ENCODE peak calls at places on chromosomes 2 and 18, in four cellular contexts. One of them, this sample, is unnamed.

GRCh38 chr2:63661076-63661475 is 72.3 kb downstream of the MDH1 start:
- DNase-seq in nephron progenitor cell: no peak
- DNase-seq in HFFc6: peak; percentile 98
- DNase-seq in heart right ventricle: no peak
- DNase-seq in this sample: peak; percentile 34

GRCh38 chr2:17538844-17539554 is 1.5 kb upstream of the VSNL1 start:
- DNase-seq in heart right ventricle: peak; percentile 77
- DNase-seq in nephron progenitor cell: peak; percentile 78
- DNase-seq in HFFc6: no peak
- DNase-seq in this sample: no peak

GRCh38 chr2:196384729-196385128 is 213.4 kb upstream of the STK17B start:
- DNase-seq in HFFc6: no peak
- DNase-seq in heart right ventricle: no peak
- DNase-seq in nephron progenitor cell: no peak
- DNase-seq in this sample: no peak

GRCh38 chr2:167279810-167280209 is 391.5 kb downstream of the XIRP2 start:
- DNase-seq in heart right ventricle: no peak
- DNase-seq in HFFc6: no peak
- DNase-seq in nephron progenitor cell: no peak
- DNase-seq in this sample: no peak

GRCh38 chr2:226137201-226137811 is 662.3 kb downstream of the IRS1 start:
- DNase-seq in heart right ventricle: no peak
- DNase-seq in nephron progenitor cell: no peak
- DNase-seq in HFFc6: peak; percentile 28
- DNase-seq in this sample: no peak

GRCh38 chr2:160418853-160419252 is 74.8 kb downstream of the RBMS1 start:
- DNase-seq in heart right ventricle: no peak
- DNase-seq in HFFc6: no peak
- DNase-seq in nephron progenitor cell: no peak
- DNase-seq in this sample: no peak

GRCh38 chr2:216517447-216517846 is 18.8 kb downstream of the RPL37A start:
- DNase-seq in nephron progenitor cell: no peak
- DNase-seq in HFFc6: no peak
- DNase-seq in heart right ventricle: no peak
- DNase-seq in this sample: no peak

GRCh38 chr2:45259144-45259543 is 249.9 kb upstream of the SIX2 start:
- DNase-seq in heart right ventricle: no peak
- DNase-seq in nephron progenitor cell: peak; percentile 32
- DNase-seq in HFFc6: no peak
- DNase-seq in this sample: no peak

GRCh38 chr2:106596844-106597243 is 109.7 kb downstream of the CD8B2 start:
- DNase-seq in HFFc6: no peak
- DNase-seq in nephron progenitor cell: no peak
- DNase-seq in heart right ventricle: no peak
- DNase-seq in this sample: no peak
- TF ChIP-seq CTCF in HFFc6: peak; percentile 74
- TF ChIP-seq CTCF in nephron progenitor cell: peak; percentile 47
- TF ChIP-seq CTCF in heart right ventricle: peak; percentile 39
- TF ChIP-seq CTCF in this sample: peak; percentile 13

GRCh38 chr2:6103949-6104348 is 411.8 kb downstream of the SOX11 start:
- DNase-seq in HFFc6: no peak
- DNase-seq in heart right ventricle: no peak
- DNase-seq in nephron progenitor cell: no peak
- DNase-seq in this sample: no peak
- TF ChIP-seq CTCF in HFFc6: no peak
- TF ChIP-seq CTCF in heart right ventricle: no peak
- TF ChIP-seq CTCF in nephron progenitor cell: no peak
- TF ChIP-seq CTCF in this sample: no peak

GRCh38 chr2:111066062-111066593 is 54.6 kb upstream of the BCL2L11 start:
- DNase-seq in nephron progenitor cell: no peak
- DNase-seq in HFFc6: no peak
- DNase-seq in heart right ventricle: no peak
- DNase-seq in this sample: no peak

GRCh38 chr2:111068435-111069058 is 52.2 kb upstream of the BCL2L11 start:
- DNase-seq in nephron progenitor cell: no peak
- DNase-seq in heart right ventricle: no peak
- DNase-seq in HFFc6: no peak
- DNase-seq in this sample: no peak

GRCh38 chr2:111071480-111072143 is 49.1 kb upstream of the BCL2L11 start:
- DNase-seq in heart right ventricle: no peak
- DNase-seq in nephron progenitor cell: no peak
- DNase-seq in HFFc6: peak; percentile 58
- DNase-seq in this sample: peak; percentile 39

GRCh38 chr2:111072220-111072871 is 48.4 kb upstream of the BCL2L11 start:
- DNase-seq in HFFc6: peak; percentile 67
- DNase-seq in nephron progenitor cell: no peak
- DNase-seq in heart right ventricle: no peak
- DNase-seq in this sample: peak; percentile 20

GRCh38 chr2:111069722-111070121 is 51.0 kb upstream of the BCL2L11 start:
- DNase-seq in nephron progenitor cell: no peak
- DNase-seq in heart right ventricle: no peak
- DNase-seq in HFFc6: no peak
- DNase-seq in this sample: no peak
- TF ChIP-seq CTCF in nephron progenitor cell: no peak
- TF ChIP-seq CTCF in heart right ventricle: no peak
- TF ChIP-seq CTCF in HFFc6: peak; percentile 39
- TF ChIP-seq CTCF in this sample: no peak

GRCh38 chr2:62472321-62472720 is 33.7 kb downstream of the TMEM17 start:
- DNase-seq in HFFc6: no peak
- DNase-seq in heart right ventricle: no peak
- DNase-seq in nephron progenitor cell: no peak
- DNase-seq in this sample: peak; percentile 70
- TF ChIP-seq CTCF in HFFc6: no peak
- TF ChIP-seq CTCF in heart right ventricle: no peak
- TF ChIP-seq CTCF in nephron progenitor cell: no peak
- TF ChIP-seq CTCF in this sample: no peak

DNA sequence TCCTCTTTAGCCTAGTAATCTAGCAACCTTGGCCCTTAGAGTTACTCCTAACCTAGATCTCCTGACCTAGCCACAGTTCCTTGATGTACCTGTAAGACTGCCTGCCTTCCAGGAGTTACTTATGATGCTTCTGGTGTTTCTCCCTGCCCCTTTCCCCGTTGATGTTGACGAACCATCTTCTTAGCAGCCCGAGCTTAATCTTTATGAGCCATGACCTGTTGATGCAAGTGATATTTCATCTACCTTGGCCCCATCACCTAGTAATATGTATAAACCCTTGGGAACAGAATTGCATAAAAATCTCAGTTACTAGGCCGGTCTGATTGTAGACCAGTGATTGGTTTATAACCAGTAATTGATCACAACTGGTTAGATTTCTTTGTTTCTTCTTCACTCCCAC is 2.7 kb downstream of the IMPACT start:
- DNase-seq in nephron progenitor cell: no peak
- DNase-seq in heart right ventricle: no peak
- DNase-seq in HFFc6: no peak
- DNase-seq in this sample: no peak
- TF ChIP-seq CTCF in nephron progenitor cell: no peak
- TF ChIP-seq CTCF in heart right ventricle: no peak
- TF ChIP-seq CTCF in HFFc6: no peak
- TF ChIP-seq CTCF in this sample: no peak

GRCh38 chr18:65753520-65753919 is 2.7 kb downstream of the CDH7 start:
- DNase-seq in HFFc6: no peak
- DNase-seq in nephron progenitor cell: peak; percentile 60
- DNase-seq in heart right ventricle: no peak
- DNase-seq in this sample: no peak
- TF ChIP-seq CTCF in HFFc6: no peak
- TF ChIP-seq CTCF in nephron progenitor cell: peak; percentile 68
- TF ChIP-seq CTCF in heart right ventricle: peak; percentile 8
- TF ChIP-seq CTCF in this sample: no peak

GRCh38 chr2:99559075-99559662 is 69.4 kb upstream of the REV1 start:
- DNase-seq in HFFc6: peak; percentile 61
- DNase-seq in nephron progenitor cell: peak; percentile 95
- DNase-seq in heart right ventricle: peak; percentile 89
- DNase-seq in this sample: peak; percentile 27

GRCh38 chr2:99552529-99552928 is 62.7 kb upstream of the REV1 start:
- DNase-seq in heart right ventricle: peak; percentile 56
- DNase-seq in nephron progenitor cell: no peak
- DNase-seq in HFFc6: no peak
- DNase-seq in this sample: no peak

GRCh38 chr2:99555410-99555809 is 65.6 kb upstream of the REV1 start:
- DNase-seq in HFFc6: no peak
- DNase-seq in heart right ventricle: no peak
- DNase-seq in nephron progenitor cell: no peak
- DNase-seq in this sample: no peak

GRCh38 chr2:99550368-99550767 is 60.6 kb upstream of the REV1 start:
- DNase-seq in nephron progenitor cell: no peak
- DNase-seq in HFFc6: no peak
- DNase-seq in heart right ventricle: no peak
- DNase-seq in this sample: no peak

DNA sequence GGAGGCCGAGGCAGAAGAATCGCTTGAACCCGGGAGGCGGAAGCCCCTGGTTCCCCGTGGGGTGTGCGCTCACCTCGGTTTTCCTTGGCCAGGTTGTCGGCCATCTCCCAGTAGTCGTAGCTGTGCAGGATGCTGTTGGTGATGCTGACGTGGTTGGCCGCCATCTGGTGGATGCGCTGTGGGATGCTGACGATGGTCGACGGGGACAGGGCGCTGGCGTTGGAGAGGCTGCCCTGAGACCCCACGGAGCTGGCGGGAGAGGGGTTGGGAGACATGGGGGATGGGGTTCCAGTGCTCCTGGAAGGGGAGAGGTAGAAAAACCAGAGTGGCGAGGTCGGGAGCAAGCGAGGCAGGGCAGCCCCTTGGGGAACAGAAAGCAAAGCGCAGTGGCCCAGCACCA is 64.4 kb upstream of the REV1 start:
- DNase-seq in nephron progenitor cell: peak; percentile 8
- DNase-seq in HFFc6: no peak
- DNase-seq in heart right ventricle: no peak
- DNase-seq in this sample: no peak
- TF ChIP-seq CTCF in nephron progenitor cell: no peak
- TF ChIP-seq CTCF in HFFc6: no peak
- TF ChIP-seq CTCF in heart right ventricle: no peak
- TF ChIP-seq CTCF in this sample: no peak

This sample was measured in AG09319.